ENCODE peak calls at places on chromosomes 11 and 22, in four cellular contexts. S, M, Y and J are unnamed samples.

GRCh38 chr22:22755778-22756100 is 111.3 kb downstream of the GGTLC2 start:
- DNase-seq in Y (no peak), M (no peak), S (no peak), J (no peak)

GRCh38 chr11:77909277-77909676 is 85.2 kb downstream of the INTS4 start:
- DNase-seq in S (no peak), M (no peak), Y (no peak), J (no peak)

GRCh38 chr11:86811637-86812321 is 11.4 kb downstream of the PRSS23 start:
- DNase-seq in S (peak), M (peak), Y (peak), J (no peak)

GRCh38 chr11:48123934-48124755 is 92.5 kb upstream of the OR4B1 start:
- DNase-seq in Y (no peak), M (no peak), S (no peak), J (no peak)

GRCh38 chr11:13776134-13776815 is 107.8 kb downstream of the FAR1 start:
- DNase-seq in S (no peak), M (no peak), Y (no peak), J (peak)

GRCh38 chr11:119511601-119512000 is 88.6 kb upstream of the THY1 start:
- DNase-seq in S (no peak), Y (no peak), M (no peak), J (no peak)

GRCh38 chr11:104134760-104135159 is 29.2 kb downstream of the PDGFD start:
- DNase-seq in Y (peak), S (no peak), M (peak), J (peak)

GRCh38 chr11:119415517-119415916 is 7.5 kb downstream of the THY1 start:
- DNase-seq in S (no peak), Y (no peak), M (no peak), J (no peak)